ENCODE peak calls at places on chromosome 20, in ten cellular contexts. Z is adipocyte, P is astrocyte, B is brain microvascular endothelial cell, X is aorta, M is heart right ventricle, K is colonic mucosa, Y is IMR-90, D is BJ, N is neural progenitor cell. H is an unnamed sample. For H3K27me3, the result is how much of the 10 kb centered on the place peaks cover.

GRCh38 chr20:35448788-35449373 is 6.5 kb upstream of the CEP250 start:
- DNase-seq in Z (no peak), P (no peak), B (no peak), X (no peak), M (no peak), K (no peak), Y (no peak), D (no peak), N (no peak), H (no peak)

GRCh38 chr20:57991211-57991841 is 237.1 kb downstream of the ANKRD60 start:
- DNase-seq in Z (peak), P (peak), B (no peak), X (peak), M (no peak), K (peak), Y (no peak), D (peak), N (no peak), H (peak)

GRCh38 chr20:1163105-1163504 is 21.7 kb downstream of the TMEM74B start:
- DNase-seq in Z (no peak), P (no peak), B (no peak), X (no peak), M (no peak), K (no peak), Y (no peak), D (no peak), N (no peak), H (no peak)

GRCh38 chr20:25380945-25381614 is 9.6 kb downstream of the ABHD12 start:
- DNase-seq in Z (no peak), P (no peak), B (no peak), X (no peak), M (no peak), K (no peak), Y (no peak), D (no peak), N (no peak), H (no peak)

GRCh38 chr20:9348746-9349145 is 165.6 kb upstream of the LAMP5 start:
- DNase-seq in Z (no peak), P (no peak), B (no peak), X (no peak), M (no peak), K (no peak), Y (peak), D (no peak), N (no peak), H (no peak)

GRCh38 chr20:35743693-35744491 is 1.8 kb upstream of the RBM39 start:
- DNase-seq in Z (no peak), P (no peak), B (no peak), X (no peak), M (no peak), K (no peak), Y (peak), D (no peak), N (no peak), H (no peak)

GRCh38 chr20:24657878-24658620 is 188.6 kb downstream of the SYNDIG1 start:
- DNase-seq in Z (no peak), P (peak), B (peak), X (no peak), M (no peak), K (no peak), Y (no peak), D (no peak), N (no peak), H (no peak)

GRCh38 chr20:6473197-6473596 is 294.3 kb upstream of the BMP2 start:
- DNase-seq in Z (peak), P (peak), B (peak), X (no peak), M (no peak), K (no peak), Y (peak), D (no peak), N (no peak), H (peak)

GRCh38 chr20:17786221-17786718 is 86.5 kb downstream of the BANF2 start:
- DNase-seq in Z (peak), P (peak), B (peak), X (no peak), M (no peak), K (no peak), Y (peak), D (no peak), N (no peak), H (no peak)

GRCh38 chr20:23393999-23394775 is 27.1 kb downstream of the NAPB start:
- DNase-seq in Z (no peak), P (no peak), B (no peak), X (no peak), M (no peak), K (no peak), Y (peak), D (no peak), N (no peak), H (no peak)

GRCh38 chr20:5039255-5039657 is 37.9 kb upstream of the SLC23A2 start:
- DNase-seq in Z (no peak), P (no peak), B (no peak), X (no peak), M (no peak), K (no peak), Y (no peak), D (no peak), N (no peak), H (no peak)

GRCh38 chr20:40265872-40266533 is 423.0 kb downstream of the MAFB start:
- DNase-seq in Z (peak), P (no peak), B (peak), X (no peak), M (peak), K (peak), Y (no peak), D (no peak), N (peak), H (peak)

GRCh38 chr20:53622247-53623114 is 28.8 kb upstream of the ZNF217 start:
- DNase-seq in Z (peak), P (no peak), B (no peak), X (no peak), M (no peak), K (no peak), Y (no peak), D (no peak), N (no peak), H (no peak)

GRCh38 chr20:18511566-18511965 is 3.8 kb downstream of the SEC23B start:
- DNase-seq in Z (no peak), P (no peak), B (no peak), X (no peak), M (no peak), K (no peak), Y (no peak), D (no peak), N (no peak), H (no peak)

GRCh38 chr20:57747889-57748456 is 38.2 kb upstream of the PMEPA1 start:
- DNase-seq in Z (no peak), P (no peak), B (peak), X (no peak), M (peak), K (no peak), Y (no peak), D (no peak), N (peak), H (no peak)

GRCh38 chr20:40564997-40565680 is 123.9 kb downstream of the MAFB start:
- DNase-seq in Z (peak), P (peak), B (peak), X (no peak), M (no peak), K (no peak), Y (peak), D (no peak), N (no peak), H (peak)

GRCh38 chr20:35360033-35360432 is 51.7 kb downstream of the UQCC1 start:
- DNase-seq in Z (no peak), P (no peak), B (no peak), X (no peak), M (no peak), K (no peak), Y (no peak), D (no peak), N (no peak), H (no peak)

GRCh38 chr20:17765017-17765416 is 65.3 kb downstream of the BANF2 start:
- DNase-seq in Z (no peak), P (no peak), B (no peak), X (no peak), M (no peak), K (no peak), Y (no peak), D (no peak), N (no peak), H (no peak)

GRCh38 chr20:58895099-58895795 is 42.7 kb downstream of the GNAS start:
- DNase-seq in Z (peak), P (no peak), B (no peak), X (no peak), M (no peak), K (no peak), Y (no peak), D (no peak), N (no peak), H (no peak)

GRCh38 chr20:4091332-4092135 is 76.2 kb upstream of the RNF24 start:
- DNase-seq in Z (peak), P (peak), B (peak), X (peak), M (peak), K (peak), Y (peak), D (no peak), N (peak), H (peak)

GRCh38 chr20:8057871-8058270 is 38.3 kb upstream of the TMX4 start:
- DNase-seq in Z (no peak), P (no peak), B (no peak), X (no peak), M (no peak), K (no peak), Y (no peak), D (no peak), N (no peak), H (no peak)

GRCh38 chr20:62856931-62857619 is 4.5 kb downstream of the TCFL5 start:
- DNase-seq in Z (no peak), P (no peak), B (no peak), X (peak), M (no peak), K (no peak), Y (no peak), D (no peak), N (no peak), H (peak)

GRCh38 chr20:21548390-21549035 is 34.6 kb upstream of the NKX2-2 start:
- DNase-seq in Z (no peak), P (no peak), B (no peak), X (no peak), M (no peak), K (no peak), Y (no peak), D (no peak), N (no peak), H (no peak)

GRCh38 chr20:32017711-32018251 is 7.5 kb downstream of the CCM2L start:
- DNase-seq in Z (no peak), P (no peak), B (no peak), X (peak), M (no peak), K (peak), Y (no peak), D (no peak), N (peak), H (peak)

GRCh38 chr20:22663528-22664025 is 79.2 kb upstream of the FOXA2 start:
- DNase-seq in Z (no peak), P (no peak), B (no peak), X (no peak), M (no peak), K (no peak), Y (no peak), D (no peak), N (no peak), H (no peak)

GRCh38 chr20:36310215-36310981 is 4.3 kb downstream of the DLGAP4 start:
- DNase-seq in Z (no peak), P (no peak), B (no peak), X (peak), M (no peak), K (no peak), Y (no peak), D (no peak), N (no peak), H (no peak)

GRCh38 chr20:17935186-17935585 is 33.4 kb downstream of the SNX5 start:
- DNase-seq in Z (no peak), P (no peak), B (no peak), X (no peak), M (no peak), K (no peak), Y (peak), D (no peak), N (no peak), H (no peak)

GRCh38 chr20:10673831-10674683 is at the start of gene JAG1:
- DNase-seq in Z (peak), P (peak), B (peak), X (peak), M (peak), K (peak), Y (peak), D (peak), N (peak), H (peak)

GRCh38 chr20:43853174-43853803 is 61.4 kb upstream of the TOX2 start:
- DNase-seq in Z (no peak), P (no peak), B (no peak), X (no peak), M (no peak), K (no peak), Y (peak), D (no peak), N (no peak), H (peak)

GRCh38 chr20:1291191-1291741 is 25.2 kb downstream of the SNPH start:
- DNase-seq in Z (no peak), P (peak), B (peak), X (no peak), M (no peak), K (no peak), Y (peak), D (no peak), N (no peak), H (no peak)

GRCh38 chr20:51985013-51985415 is 182.7 kb upstream of the SALL4 start:
- DNase-seq in Z (peak), P (peak), B (peak), X (no peak), M (peak), K (no peak), Y (peak), D (peak), N (no peak), H (peak)

GRCh38 chr20:63785646-63786255 is 45.3 kb downstream of the ZBTB46 start:
- DNase-seq in Z (no peak), P (no peak), B (no peak), X (no peak), M (no peak), K (no peak), Y (no peak), D (no peak), N (peak), H (no peak)

GRCh38 chr20:31594558-31595379 is 10.3 kb upstream of the ID1 start:
- DNase-seq in Z (no peak), P (no peak), B (no peak), X (no peak), M (peak), K (peak), Y (no peak), D (no peak), N (peak), H (no peak)

GRCh38 chr20:60058869-60059268 is 100.6 kb downstream of the CDH26 start:
- DNase-seq in Z (no peak), P (no peak), B (no peak), X (peak), M (no peak), K (no peak), Y (no peak), D (no peak), N (no peak), H (no peak)

GRCh38 chr20:51507357-51508036 is 35.0 kb downstream of the NFATC2 start:
- DNase-seq in Z (peak), P (peak), B (peak), X (no peak), M (no peak), K (no peak), Y (no peak), D (no peak), N (no peak), H (no peak)

DNA sequence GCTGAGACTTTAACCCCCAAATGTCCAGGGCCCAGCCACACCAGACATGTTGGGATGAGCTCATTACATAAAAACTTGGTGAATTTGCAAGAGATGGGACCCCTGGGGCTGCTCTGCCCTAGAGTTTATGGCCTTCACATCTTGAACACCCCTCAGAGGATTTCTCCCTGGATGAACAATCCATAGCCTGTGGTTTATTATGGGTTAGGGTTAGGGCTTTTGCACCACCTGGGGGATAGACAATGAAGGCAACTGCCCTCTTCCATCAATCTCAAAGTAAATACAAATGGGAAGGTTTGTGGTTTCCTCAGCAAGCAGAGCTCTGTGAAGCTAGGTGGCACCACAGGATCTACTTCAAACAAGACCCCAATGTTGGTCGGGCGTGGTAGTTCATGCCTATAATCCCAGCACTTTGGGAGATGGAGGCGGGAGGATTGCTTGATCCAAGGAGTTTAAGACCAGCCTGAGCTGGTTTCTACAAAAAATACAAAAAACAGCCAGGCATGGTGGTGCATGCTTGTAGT is 17.4 kb downstream of the SPINT3 start:
- DNase-seq in Z (no peak), P (no peak), B (no peak), X (no peak), M (no peak), K (no peak), Y (no peak), D (no peak), N (peak), H (no peak)
- H3K27me3 ChIP-seq in Z (under half), P (under half), B (under half), X (under half), M (under half), K (under half), Y (under half), D (under half), N (under half), H (under half)

GRCh38 chr20:38258545-38259223 is 1.9 kb downstream of the KIAA1755 start:
- DNase-seq in Z (no peak), P (no peak), B (no peak), X (no peak), M (no peak), K (no peak), Y (no peak), D (no peak), N (no peak), H (no peak)

GRCh38 chr20:38260025-38260377 is 534 bp downstream of the KIAA1755 start:
- DNase-seq in Z (peak), P (peak), B (no peak), X (no peak), M (no peak), K (no peak), Y (no peak), D (no peak), N (no peak), H (no peak)

GRCh38 chr20:38256966-38257365 is 3.6 kb downstream of the KIAA1755 start:
- DNase-seq in Z (no peak), P (no peak), B (no peak), X (no peak), M (no peak), K (no peak), Y (no peak), D (no peak), N (no peak), H (no peak)

GRCh38 chr20:38261054-38261390 is 487 bp upstream of the KIAA1755 start:
- DNase-seq in Z (no peak), P (no peak), B (no peak), X (no peak), M (no peak), K (no peak), Y (no peak), D (no peak), N (no peak), H (no peak)

DNA sequence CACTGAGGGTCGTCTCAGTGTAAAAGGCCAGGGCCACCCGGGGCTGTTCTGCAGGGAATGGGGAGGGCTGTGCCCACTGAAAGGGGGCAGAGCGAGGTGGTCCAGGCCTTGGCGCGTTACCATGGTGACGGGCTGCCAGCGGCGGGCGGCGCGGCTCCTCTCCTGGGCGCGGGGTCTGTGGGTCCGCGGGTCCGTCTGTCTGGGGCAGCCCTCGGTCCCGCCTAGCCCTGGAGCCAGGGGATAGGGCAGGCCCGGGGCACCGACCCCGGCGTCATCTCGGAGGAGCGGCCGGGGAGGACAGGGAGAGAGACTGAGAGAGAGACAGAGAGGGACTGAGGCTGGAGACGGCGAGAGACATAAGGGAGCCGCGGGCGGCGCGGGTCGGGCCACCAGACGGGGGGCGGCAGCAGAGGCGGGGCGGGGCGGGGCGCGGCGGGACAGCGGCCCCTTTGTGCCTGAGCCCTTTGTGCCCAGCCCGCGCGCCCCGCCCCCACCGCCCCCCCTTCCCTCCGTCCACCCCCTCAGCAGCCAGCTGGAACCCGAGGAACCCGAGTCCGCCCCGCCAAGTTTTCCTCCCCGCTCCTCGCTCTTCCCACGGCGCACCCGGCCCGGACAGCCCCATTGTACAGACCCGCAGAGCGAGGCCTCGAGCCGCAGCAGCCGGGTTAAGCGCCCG is at the start of gene KIAA1755:
- DNase-seq in Z (peak), P (no peak), B (no peak), X (peak), M (peak), K (no peak), Y (no peak), D (no peak), N (peak), H (no peak)
- H3K4me3 ChIP-seq in Z (peak), P (peak), B (peak), X (peak), M (peak), K (peak), Y (peak), D (peak), N (peak), H (no peak)

GRCh38 chr20:61685462-61685861 is 380.2 kb downstream of the TAF4 start:
- DNase-seq in Z (no peak), P (no peak), B (no peak), X (no peak), M (no peak), K (no peak), Y (no peak), D (no peak), N (no peak), H (no peak)

GRCh38 chr20:61684583-61685235 is 381.0 kb downstream of the TAF4 start:
- DNase-seq in Z (no peak), P (no peak), B (no peak), X (no peak), M (no peak), K (no peak), Y (no peak), D (no peak), N (no peak), H (peak)

GRCh38 chr20:61684136-61684535 is 381.5 kb downstream of the TAF4 start:
- DNase-seq in Z (no peak), P (no peak), B (no peak), X (no peak), M (no peak), K (no peak), Y (no peak), D (no peak), N (no peak), H (no peak)

GRCh38 chr20:61688411-61688810 is 377.3 kb downstream of the TAF4 start:
- DNase-seq in Z (no peak), P (no peak), B (no peak), X (no peak), M (no peak), K (no peak), Y (no peak), D (no peak), N (no peak), H (no peak)

DNA sequence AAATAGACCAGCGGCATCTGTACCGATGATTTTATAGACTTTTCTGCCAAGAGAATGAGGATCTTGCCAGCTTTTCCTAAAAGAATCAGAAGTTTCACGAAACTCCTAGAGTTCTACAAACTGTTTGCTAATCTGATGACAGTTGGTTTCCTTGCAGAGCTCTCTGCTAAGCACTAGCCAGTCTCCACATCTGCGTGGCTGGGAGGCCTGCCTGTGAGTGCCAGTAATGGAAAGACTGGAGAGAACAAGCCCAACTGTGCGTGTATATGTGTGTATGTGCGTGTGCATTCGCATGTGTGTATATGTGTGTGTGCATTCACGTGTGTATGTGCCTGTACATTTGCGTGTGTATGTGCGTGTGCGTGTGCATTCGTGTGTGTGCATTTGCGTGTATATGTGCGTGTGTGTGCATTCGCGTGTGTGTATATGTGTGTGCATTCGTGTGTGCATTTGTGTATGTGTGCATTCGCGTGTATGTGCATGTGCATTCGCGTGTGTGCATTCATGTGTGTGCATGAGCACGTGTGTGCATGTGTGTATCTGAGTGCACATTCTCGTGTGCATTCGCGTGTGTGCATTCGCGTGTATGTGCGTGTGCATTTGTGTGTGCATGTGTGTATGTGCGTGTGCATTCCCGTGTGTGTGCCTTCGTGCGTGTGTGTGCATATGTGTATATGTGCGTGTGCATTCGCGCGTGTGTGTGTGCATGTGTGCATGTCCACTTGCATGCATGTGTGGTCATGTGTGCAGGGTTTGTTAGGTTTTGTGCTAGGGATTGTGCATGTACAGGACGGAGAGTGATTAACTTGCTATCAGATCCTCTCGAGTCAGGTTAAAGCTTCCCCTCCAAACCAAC is 379.4 kb downstream of the TAF4 start:
- DNase-seq in Z (no peak), P (no peak), B (no peak), X (no peak), M (no peak), K (no peak), Y (no peak), D (no peak), N (no peak), H (no peak)
- H3K27me3 ChIP-seq in Z (half or more), P (under half), B (under half), X (under half), M (under half), K (under half), Y (under half), D (under half), N (under half), H (under half)

GRCh38 chr20:50009521-50010454 is 27.0 kb downstream of the SNAI1 start:
- DNase-seq in Z (no peak), P (no peak), B (no peak), X (no peak), M (no peak), K (no peak), Y (no peak), D (no peak), N (peak), H (no peak)
- H3K4me3 ChIP-seq in Z (no peak), P (no peak), B (no peak), X (no peak), M (peak), K (no peak), Y (no peak), D (no peak), N (peak), H (no peak)

H was measured in bronchial epithelial cell.